ENCODE peak calls at places on chromosome 2, in five cellular contexts. J, T, X, A and D are unnamed samples.

GRCh38 chr2:121008978-121009377 is 273.3 kb downstream of the GLI2 start:
- DNase-seq in J (no peak), T (no peak), X (no peak), A (peak; percentile 29), D (no peak)

GRCh38 chr2:134838143-134838620 is at the start of gene ACMSD:
- DNase-seq in J (no peak), T (no peak), X (no peak), A (no peak), D (no peak)

GRCh38 chr2:28352726-28353125 is 39.9 kb upstream of the FOSL2 start:
- DNase-seq in J (peak; percentile 56), T (no peak), X (no peak), A (no peak), D (no peak)

GRCh38 chr2:62010632-62011276 is 105.3 kb downstream of the COMMD1 start:
- DNase-seq in J (no peak), T (no peak), X (no peak), A (no peak), D (no peak)

GRCh38 chr2:66189598-66189997 is 245.3 kb upstream of the MEIS1 start:
- DNase-seq in J (no peak), T (no peak), X (no peak), A (no peak), D (no peak)

GRCh38 chr2:58638256-58638795 is 397.2 kb upstream of the FANCL start:
- DNase-seq in J (no peak), T (no peak), X (no peak), A (no peak), D (no peak)

GRCh38 chr2:23549821-23550535 is 165.0 kb downstream of the KLHL29 start:
- DNase-seq in J (no peak), T (no peak), X (no peak), A (no peak), D (no peak)

GRCh38 chr2:186558512-186559276 is 31.2 kb upstream of the ITGAV start:
- DNase-seq in J (no peak), T (no peak), X (no peak), A (no peak), D (no peak)

GRCh38 chr2:199404841-199405240 is 52.9 kb downstream of the SATB2 start:
- DNase-seq in J (no peak), T (peak; percentile 5), X (no peak), A (no peak), D (no peak)

GRCh38 chr2:226295123-226295522 is 504.5 kb downstream of the IRS1 start:
- DNase-seq in J (no peak), T (no peak), X (no peak), A (no peak), D (no peak)

GRCh38 chr2:206693399-206694137 is 24.6 kb downstream of the DYTN start:
- DNase-seq in J (no peak), T (peak; percentile 36), X (peak; percentile 22), A (no peak), D (peak; percentile 58)

GRCh38 chr2:207624170-207625013 is 802 bp downstream of the METTL21A start:
- DNase-seq in J (peak; percentile 85), T (no peak), X (peak; percentile 67), A (peak; percentile 78), D (peak; percentile 61)

GRCh38 chr2:212956665-212957064 is 194.7 kb downstream of the IKZF2 start:
- DNase-seq in J (no peak), T (no peak), X (no peak), A (no peak), D (no peak)

GRCh38 chr2:69138793-69139510 is 126.0 kb downstream of the ANTXR1 start:
- DNase-seq in J (no peak), T (no peak), X (no peak), A (no peak), D (peak; percentile 15)

GRCh38 chr2:218799990-218800389 is 18.0 kb downstream of the CYP27A1 start:
- DNase-seq in J (no peak), T (no peak), X (no peak), A (no peak), D (no peak)

GRCh38 chr2:191217580-191217979 is 27.6 kb upstream of the MYO1B start:
- DNase-seq in J (no peak), T (no peak), X (no peak), A (no peak), D (no peak)

GRCh38 chr2:58206785-58207184 is 34.3 kb downstream of the FANCL start:
- DNase-seq in J (no peak), T (no peak), X (no peak), A (no peak), D (no peak)

GRCh38 chr2:240128608-240129144 is 7.4 kb downstream of the COPS9 start:
- DNase-seq in J (peak; percentile 37), T (no peak), X (no peak), A (peak; percentile 37), D (no peak)

GRCh38 chr2:38267270-38267925 is 109.7 kb downstream of the ATL2 start:
- DNase-seq in J (no peak), T (no peak), X (no peak), A (no peak), D (no peak)

GRCh38 chr2:18171191-18172139 is 293.0 kb downstream of the KCNS3 start:
- DNase-seq in J (no peak), T (peak; percentile 32), X (no peak), A (no peak), D (no peak)

GRCh38 chr2:147224070-147224469 is 620.8 kb upstream of the ACVR2A start:
- DNase-seq in J (no peak), T (no peak), X (no peak), A (no peak), D (no peak)

GRCh38 chr2:74334931-74335333 is 8.3 kb downstream of the SLC4A5 start:
- DNase-seq in J (peak; percentile 80), T (peak; percentile 32), X (peak; percentile 76), A (peak; percentile 84), D (peak; percentile 83)

GRCh38 chr2:24016853-24017703 is 7.2 kb downstream of the MFSD2B start:
- DNase-seq in J (no peak), T (no peak), X (no peak), A (no peak), D (no peak)

GRCh38 chr2:103166406-103167324 is 404.8 kb downstream of the TMEM182 start:
- DNase-seq in J (no peak), T (no peak), X (no peak), A (no peak), D (no peak)

GRCh38 chr2:235638541-235639192 is 144.8 kb downstream of the AGAP1 start:
- DNase-seq in J (no peak), T (no peak), X (no peak), A (no peak), D (peak; percentile 7)

GRCh38 chr2:196291418-196291817 is 120.0 kb upstream of the STK17B start:
- DNase-seq in J (no peak), T (no peak), X (no peak), A (no peak), D (peak; percentile 34)

GRCh38 chr2:67214585-67215184 is 182.4 kb upstream of the ETAA1 start:
- DNase-seq in J (no peak), T (no peak), X (no peak), A (no peak), D (no peak)

GRCh38 chr2:67213677-67214402 is 183.3 kb upstream of the ETAA1 start:
- DNase-seq in J (no peak), T (no peak), X (no peak), A (no peak), D (no peak)

GRCh38 chr2:67215636-67216035 is 181.5 kb upstream of the ETAA1 start:
- DNase-seq in J (no peak), T (no peak), X (no peak), A (no peak), D (no peak)

GRCh38 chr2:67216103-67216502 is 181.0 kb upstream of the ETAA1 start:
- DNase-seq in J (no peak), T (no peak), X (no peak), A (no peak), D (no peak)

DNA sequence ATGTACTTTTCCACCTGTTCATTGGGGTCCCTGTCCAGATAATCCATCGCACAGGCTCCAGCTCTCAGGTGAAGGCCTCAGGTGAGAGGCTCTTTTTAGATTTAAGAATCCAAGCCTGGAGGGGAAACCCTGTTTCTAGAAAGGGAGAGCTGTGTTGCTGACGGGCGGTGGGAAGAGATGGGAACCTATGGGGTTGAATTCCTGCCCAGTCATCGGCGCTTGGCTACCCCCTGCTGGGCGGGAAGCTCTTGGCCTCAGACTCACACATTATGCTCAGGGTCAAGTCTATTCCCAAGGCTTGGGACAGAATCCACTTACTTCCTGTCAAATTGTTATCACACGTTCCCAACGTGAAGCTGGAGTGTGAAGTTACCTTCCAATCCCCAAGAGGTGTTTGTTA is 181.9 kb upstream of the ETAA1 start:
- DNase-seq in J (no peak), T (no peak), X (no peak), A (peak; percentile 75), D (peak; percentile 82)
- TF ChIP-seq CTCF in J (peak; percentile 28), T (peak; percentile 32), X (peak; percentile 29), A (peak; percentile 76), D (peak; percentile 74)

GRCh38 chr2:187594801-187595200 is 40.6 kb upstream of the TFPI start:
- DNase-seq in J (no peak), T (no peak), X (no peak), A (no peak), D (no peak)
- TF ChIP-seq CTCF in J (no peak), T (peak; percentile 22), X (no peak), A (peak; percentile 26), D (no peak)

DNA sequence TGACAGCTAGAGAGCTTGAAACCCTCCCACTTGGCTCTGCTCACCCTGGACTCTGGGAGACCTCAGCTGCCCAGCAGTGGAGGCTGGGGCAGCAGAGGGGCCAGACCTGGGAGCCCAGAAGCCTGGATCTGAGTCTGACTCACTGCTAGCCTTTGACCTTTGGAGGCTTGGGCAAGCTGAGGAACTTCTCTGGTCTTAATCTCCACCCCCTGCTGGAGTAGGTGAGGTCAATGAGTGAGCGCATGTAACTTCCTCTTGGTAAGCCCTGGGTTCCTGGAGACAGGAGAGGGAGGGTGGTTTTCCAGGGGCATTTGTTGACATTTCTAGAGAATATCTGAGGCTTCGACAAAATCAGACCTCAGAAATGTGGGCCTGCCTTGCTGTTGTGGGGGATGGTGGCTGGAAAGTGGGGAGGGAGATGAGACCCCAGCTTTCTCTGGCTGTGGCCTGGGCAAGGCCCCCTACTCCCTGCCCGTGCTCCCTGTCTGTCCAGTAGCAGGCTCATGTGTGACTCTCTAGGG is 73.0 kb upstream of the YWHAQ start:
- DNase-seq in J (no peak), T (no peak), X (no peak), A (no peak), D (peak; percentile 64)
- TF ChIP-seq CTCF in J (no peak), T (no peak), X (no peak), A (no peak), D (no peak)

DNA sequence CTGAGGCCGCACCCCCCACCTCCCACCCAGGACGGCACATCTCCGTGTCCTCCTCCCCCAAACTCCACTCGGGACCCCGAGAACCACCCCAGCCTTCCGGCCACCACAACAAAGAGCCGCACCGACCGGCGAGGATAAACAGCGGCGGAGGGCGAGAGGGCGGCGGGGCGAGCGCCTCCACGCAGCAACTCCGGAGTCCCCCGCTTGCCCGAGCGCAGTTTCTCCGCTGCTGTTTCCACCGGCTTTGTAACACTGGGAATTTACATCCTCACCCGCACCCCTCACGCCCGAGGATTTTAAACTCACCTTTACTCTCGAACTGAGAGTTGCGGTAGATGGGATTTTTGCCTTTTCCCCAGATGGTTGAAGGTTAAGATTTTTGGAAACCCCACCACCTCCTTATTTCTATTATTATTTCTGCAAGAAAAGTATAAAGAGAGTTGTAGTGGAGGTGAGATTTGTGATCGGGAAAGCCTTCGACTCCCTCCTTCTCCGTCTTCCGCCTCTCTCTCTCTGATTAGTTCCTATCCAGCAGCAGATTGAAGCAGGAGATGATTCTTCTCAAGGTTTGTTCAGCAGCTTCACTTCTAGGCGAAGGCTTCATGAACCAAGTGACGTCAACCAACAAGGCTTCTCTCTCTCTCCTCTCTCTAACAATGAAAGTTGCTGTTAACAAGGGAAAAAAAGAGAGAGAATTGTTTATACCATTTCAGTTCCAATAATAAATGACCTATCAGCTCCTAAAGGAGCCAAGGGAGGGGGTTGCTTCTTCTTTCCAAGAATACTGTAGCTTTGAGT is at the start of gene BAZ2B:
- DNase-seq in J (no peak), T (peak; percentile 60), X (peak; percentile 61), A (peak; percentile 78), D (peak; percentile 45)
- TF ChIP-seq CTCF in J (no peak), T (no peak), X (no peak), A (no peak), D (no peak)